ENCODE peak calls at places on chromosomes 12 and 14, in seven cellular contexts. One of them, this sample, is unnamed.

GRCh38 chr14:68563256-68564131 is 229.4 kb downstream of the ZFP36L1 start:
- DNase-seq in lower lobe of right lung: no peak
- DNase-seq in breast epithelium: no peak
- DNase-seq in effector memory CD8-positive, alpha-beta T cell: no peak
- DNase-seq in myocyte: peak; percentile 96
- DNase-seq in mucosa of gallbladder: no peak
- DNase-seq in H4: no peak
- DNase-seq in this sample: no peak

GRCh38 chr14:100221419-100222218 is 17.3 kb upstream of the YY1 start:
- DNase-seq in lower lobe of right lung: peak; percentile 80
- DNase-seq in breast epithelium: peak; percentile 35
- DNase-seq in effector memory CD8-positive, alpha-beta T cell: peak; percentile 53
- DNase-seq in myocyte: no peak
- DNase-seq in mucosa of gallbladder: peak; percentile 72
- DNase-seq in H4: no peak
- DNase-seq in this sample: peak; percentile 58

GRCh38 chr12:47754126-47754525 is 4.6 kb downstream of the RAPGEF3 start:
- DNase-seq in lower lobe of right lung: no peak
- DNase-seq in breast epithelium: no peak
- DNase-seq in effector memory CD8-positive, alpha-beta T cell: no peak
- DNase-seq in myocyte: peak; percentile 65
- DNase-seq in mucosa of gallbladder: no peak
- DNase-seq in H4: no peak
- DNase-seq in this sample: no peak

GRCh38 chr14:57182760-57183503 is 85.8 kb downstream of the EXOC5 start:
- DNase-seq in lower lobe of right lung: no peak
- DNase-seq in breast epithelium: no peak
- DNase-seq in effector memory CD8-positive, alpha-beta T cell: no peak
- DNase-seq in myocyte: peak; percentile 22
- DNase-seq in mucosa of gallbladder: no peak
- DNase-seq in H4: peak; percentile 41
- DNase-seq in this sample: no peak

GRCh38 chr14:85528080-85528881 is 1.7 kb upstream of the FLRT2 start:
- DNase-seq in lower lobe of right lung: no peak
- DNase-seq in breast epithelium: no peak
- DNase-seq in effector memory CD8-positive, alpha-beta T cell: no peak
- DNase-seq in myocyte: peak; percentile 90
- DNase-seq in mucosa of gallbladder: peak; percentile 67
- DNase-seq in H4: peak; percentile 87
- DNase-seq in this sample: no peak

GRCh38 chr14:22131749-22132476 is 457.1 kb downstream of the DAD1 start:
- DNase-seq in lower lobe of right lung: no peak
- DNase-seq in breast epithelium: no peak
- DNase-seq in effector memory CD8-positive, alpha-beta T cell: peak; percentile 19
- DNase-seq in myocyte: no peak
- DNase-seq in mucosa of gallbladder: no peak
- DNase-seq in H4: peak; percentile 14
- DNase-seq in this sample: no peak

GRCh38 chr12:52650520-52651081 is 1.4 kb downstream of the KRT2 start:
- DNase-seq in lower lobe of right lung: no peak
- DNase-seq in breast epithelium: peak; percentile 10
- DNase-seq in effector memory CD8-positive, alpha-beta T cell: no peak
- DNase-seq in myocyte: peak; percentile 10
- DNase-seq in mucosa of gallbladder: no peak
- DNase-seq in H4: peak; percentile 31
- DNase-seq in this sample: no peak

GRCh38 chr12:97075583-97076268 is 168.7 kb downstream of the NEDD1 start:
- DNase-seq in lower lobe of right lung: no peak
- DNase-seq in breast epithelium: no peak
- DNase-seq in effector memory CD8-positive, alpha-beta T cell: no peak
- DNase-seq in myocyte: no peak
- DNase-seq in mucosa of gallbladder: no peak
- DNase-seq in H4: no peak
- DNase-seq in this sample: no peak

GRCh38 chr14:78737116-78737515 is 566.9 kb downstream of the NRXN3 start:
- DNase-seq in lower lobe of right lung: no peak
- DNase-seq in breast epithelium: no peak
- DNase-seq in effector memory CD8-positive, alpha-beta T cell: no peak
- DNase-seq in myocyte: no peak
- DNase-seq in mucosa of gallbladder: no peak
- DNase-seq in H4: no peak
- DNase-seq in this sample: no peak

GRCh38 chr12:30599631-30600030 is 96.0 kb downstream of the IPO8 start:
- DNase-seq in lower lobe of right lung: no peak
- DNase-seq in breast epithelium: no peak
- DNase-seq in effector memory CD8-positive, alpha-beta T cell: no peak
- DNase-seq in myocyte: peak; percentile 68
- DNase-seq in mucosa of gallbladder: no peak
- DNase-seq in H4: no peak
- DNase-seq in this sample: no peak

GRCh38 chr12:3102721-3103410 is 25.7 kb downstream of the TSPAN9 start:
- DNase-seq in lower lobe of right lung: no peak
- DNase-seq in breast epithelium: no peak
- DNase-seq in effector memory CD8-positive, alpha-beta T cell: no peak
- DNase-seq in myocyte: no peak
- DNase-seq in mucosa of gallbladder: no peak
- DNase-seq in H4: no peak
- DNase-seq in this sample: no peak

GRCh38 chr12:4047441-4047840 is 174.2 kb upstream of the PARP11 start:
- DNase-seq in lower lobe of right lung: no peak
- DNase-seq in breast epithelium: no peak
- DNase-seq in effector memory CD8-positive, alpha-beta T cell: no peak
- DNase-seq in myocyte: no peak
- DNase-seq in mucosa of gallbladder: no peak
- DNase-seq in H4: no peak
- DNase-seq in this sample: no peak

GRCh38 chr12:53971686-53972085 is 1.2 kb upstream of the HOXC11 start:
- DNase-seq in lower lobe of right lung: no peak
- DNase-seq in breast epithelium: no peak
- DNase-seq in effector memory CD8-positive, alpha-beta T cell: no peak
- DNase-seq in myocyte: no peak
- DNase-seq in mucosa of gallbladder: no peak
- DNase-seq in H4: no peak
- DNase-seq in this sample: no peak

GRCh38 chr12:109912790-109913189 is 12.7 kb downstream of the TCHP start:
- DNase-seq in lower lobe of right lung: peak; percentile 20
- DNase-seq in breast epithelium: no peak
- DNase-seq in effector memory CD8-positive, alpha-beta T cell: no peak
- DNase-seq in myocyte: no peak
- DNase-seq in mucosa of gallbladder: no peak
- DNase-seq in H4: no peak
- DNase-seq in this sample: no peak

GRCh38 chr14:92850492-92850891 is 56.4 kb downstream of the GOLGA5 start:
- DNase-seq in lower lobe of right lung: no peak
- DNase-seq in breast epithelium: no peak
- DNase-seq in effector memory CD8-positive, alpha-beta T cell: no peak
- DNase-seq in myocyte: peak; percentile 96
- DNase-seq in mucosa of gallbladder: no peak
- DNase-seq in H4: no peak
- DNase-seq in this sample: no peak

GRCh38 chr12:59570134-59570533 is 25.7 kb upstream of the SLC16A7 start:
- DNase-seq in lower lobe of right lung: no peak
- DNase-seq in breast epithelium: no peak
- DNase-seq in effector memory CD8-positive, alpha-beta T cell: no peak
- DNase-seq in myocyte: no peak
- DNase-seq in mucosa of gallbladder: no peak
- DNase-seq in H4: peak; percentile 21
- DNase-seq in this sample: no peak

GRCh38 chr14:60094306-60094897 is 2.7 kb downstream of the PCNX4 start:
- DNase-seq in lower lobe of right lung: no peak
- DNase-seq in breast epithelium: no peak
- DNase-seq in effector memory CD8-positive, alpha-beta T cell: no peak
- DNase-seq in myocyte: peak; percentile 87
- DNase-seq in mucosa of gallbladder: no peak
- DNase-seq in H4: peak; percentile 71
- DNase-seq in this sample: no peak

GRCh38 chr14:100574642-100575031 is 12.6 kb downstream of the BEGAIN start:
- DNase-seq in lower lobe of right lung: no peak
- DNase-seq in breast epithelium: no peak
- DNase-seq in effector memory CD8-positive, alpha-beta T cell: no peak
- DNase-seq in myocyte: no peak
- DNase-seq in mucosa of gallbladder: no peak
- DNase-seq in H4: no peak
- DNase-seq in this sample: no peak